ENCODE peak calls at places on chromosomes 13 and 19, in seven cellular contexts. A is SK-N-SH, H is heart left ventricle, C is neural progenitor cell, S is uterus, U is psoas muscle, V is SJSA1. P is an unnamed sample.

GRCh38 chr13:62512194-62513141 is 1096.8 kb upstream of the PCDH20 start:
- DNase-seq in A (peak), H (no peak), C (peak), S (no peak), U (no peak), V (no peak), P (no peak)

GRCh38 chr19:48568345-48568886 is 16.4 kb downstream of the SULT2B1 start:
- DNase-seq in A (peak), H (peak), C (peak), S (peak), U (peak), V (peak), P (peak)

GRCh38 chr13:78197231-78197630 is 278.6 kb upstream of the EDNRB start:
- DNase-seq in A (no peak), H (no peak), C (no peak), S (no peak), U (no peak), V (no peak), P (no peak)

GRCh38 chr13:113350065-113350937 is 13.6 kb downstream of the GRTP1 start:
- DNase-seq in A (no peak), H (no peak), C (peak), S (no peak), U (no peak), V (no peak), P (no peak)

GRCh38 chr13:95926231-95926630 is 127.0 kb downstream of the UGGT2 start:
- DNase-seq in A (peak), H (no peak), C (no peak), S (no peak), U (no peak), V (no peak), P (no peak)

GRCh38 chr13:113275387-113275786 is 21.7 kb upstream of the LAMP1 start:
- DNase-seq in A (peak), H (peak), C (peak), S (peak), U (peak), V (peak), P (no peak)

GRCh38 chr13:46172531-46172991 is 9.4 kb downstream of the LCP1 start:
- DNase-seq in A (no peak), H (no peak), C (no peak), S (no peak), U (no peak), V (peak), P (no peak)

GRCh38 chr13:24151864-24152263 is 8.7 kb upstream of the SPATA13 start:
- DNase-seq in A (no peak), H (no peak), C (no peak), S (no peak), U (no peak), V (no peak), P (no peak)

GRCh38 chr13:20128459-20128927 is 32.4 kb downstream of the GJA3 start:
- DNase-seq in A (peak), H (no peak), C (peak), S (no peak), U (no peak), V (no peak), P (no peak)

GRCh38 chr13:101049166-101049850 is 367.0 kb downstream of the NALCN start:
- DNase-seq in A (no peak), H (no peak), C (no peak), S (no peak), U (no peak), V (no peak), P (no peak)

GRCh38 chr19:23762884-23763711 is 4.4 kb upstream of the ZNF681 start:
- DNase-seq in A (peak), H (peak), C (peak), S (peak), U (peak), V (peak), P (peak)

GRCh38 chr13:86882835-86883234 is 788.3 kb upstream of the SLITRK5 start:
- DNase-seq in A (no peak), H (peak), C (no peak), S (no peak), U (no peak), V (no peak), P (no peak)

GRCh38 chr13:114056205-114057013 is 76.0 kb downstream of the RASA3 start:
- DNase-seq in A (no peak), H (no peak), C (no peak), S (no peak), U (no peak), V (no peak), P (no peak)

GRCh38 chr13:24630851-24631341 is 49.3 kb upstream of the ATP12A start:
- DNase-seq in A (no peak), H (no peak), C (peak), S (no peak), U (no peak), V (peak), P (no peak)

GRCh38 chr19:32068805-32069204 is 276.6 kb upstream of the ZNF507 start:
- DNase-seq in A (no peak), H (no peak), C (no peak), S (no peak), U (no peak), V (no peak), P (no peak)

GRCh38 chr19:3058009-3058820 is 4.1 kb downstream of the TLE5 start:
- DNase-seq in A (no peak), H (no peak), C (no peak), S (no peak), U (no peak), V (no peak), P (no peak)

GRCh38 chr19:3061214-3062161 is 807 bp downstream of the TLE5 start:
- DNase-seq in A (peak), H (peak), C (no peak), S (peak), U (peak), V (peak), P (peak)

GRCh38 chr19:3058821-3059314 is 3.4 kb downstream of the TLE5 start:
- DNase-seq in A (no peak), H (no peak), C (no peak), S (no peak), U (no peak), V (no peak), P (no peak)

GRCh38 chr19:3060852-3061182 is 1.5 kb downstream of the TLE5 start:
- DNase-seq in A (no peak), H (no peak), C (no peak), S (no peak), U (no peak), V (peak), P (no peak)

GRCh38 chr19:3059653-3060052 is 2.6 kb downstream of the TLE5 start:
- DNase-seq in A (no peak), H (no peak), C (no peak), S (no peak), U (no peak), V (no peak), P (no peak)
- H3K4me3 ChIP-seq in A (no peak), H (no peak), C (no peak), S (no peak), U (no peak), V (peak), P (no peak)

DNA sequence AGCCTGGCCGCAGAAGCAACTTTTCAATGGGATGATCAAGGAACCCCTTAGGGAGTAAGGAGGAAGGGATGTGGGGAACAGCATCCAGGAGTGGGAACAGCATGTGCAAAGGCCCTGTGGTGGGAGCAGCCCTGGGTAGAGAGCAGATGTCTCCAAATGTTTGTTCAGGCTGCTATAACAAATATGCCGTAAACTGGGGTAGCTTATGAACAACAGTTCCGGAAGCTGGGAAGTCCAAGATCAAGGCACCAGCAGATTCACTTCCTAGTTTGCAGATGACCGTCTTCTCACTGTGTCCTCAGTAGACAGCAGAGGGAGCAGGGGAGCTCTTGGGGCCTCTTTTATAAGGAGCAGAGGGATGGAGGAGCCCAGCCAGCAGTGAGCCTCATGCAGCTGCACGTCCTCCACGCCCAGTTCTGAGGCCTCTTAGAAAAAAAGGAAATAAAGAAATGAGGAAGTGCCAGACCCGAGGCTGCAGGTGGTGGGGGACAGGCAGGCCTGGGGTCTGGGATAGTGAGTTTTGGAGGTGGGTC is 4.2 kb upstream of the LRRC25 start:
- DNase-seq in A (no peak), H (peak), C (peak), S (no peak), U (peak), V (no peak), P (peak)
- H3K27ac ChIP-seq in A (no peak), H (no peak), C (no peak), S (no peak), U (no peak), V (no peak), P (no peak)

GRCh38 chr13:92413452-92413851 is 813.2 kb upstream of the GPC6 start:
- DNase-seq in A (no peak), H (no peak), C (no peak), S (no peak), U (no peak), V (no peak), P (no peak)

GRCh38 chr13:92403606-92404005 is 823.0 kb upstream of the GPC6 start:
- DNase-seq in A (no peak), H (no peak), C (no peak), S (no peak), U (no peak), V (no peak), P (no peak)

DNA sequence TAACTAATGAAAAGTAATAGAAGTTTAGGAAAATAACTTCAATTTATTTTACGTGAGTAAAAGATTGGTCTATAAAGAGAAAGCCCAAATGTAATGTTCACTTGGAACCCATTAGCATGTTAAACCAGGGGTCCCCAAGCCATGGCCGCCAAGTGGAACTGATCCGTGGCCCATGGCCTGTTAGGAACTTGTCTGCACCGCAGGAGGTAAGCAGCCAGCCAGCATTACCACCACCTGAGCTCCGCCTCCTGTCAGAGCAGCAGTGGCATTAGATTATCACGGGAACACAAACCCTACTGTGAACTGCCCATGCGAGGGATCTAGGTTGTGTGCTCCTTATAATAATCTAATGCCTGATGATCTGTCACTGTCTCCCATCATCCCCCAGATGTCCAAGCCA is 818.7 kb upstream of the GPC6 start:
- DNase-seq in A (no peak), H (no peak), C (peak), S (no peak), U (no peak), V (no peak), P (no peak)
- H3K4me3 ChIP-seq in A (no peak), H (no peak), C (no peak), S (no peak), U (no peak), V (no peak), P (no peak)

DNA sequence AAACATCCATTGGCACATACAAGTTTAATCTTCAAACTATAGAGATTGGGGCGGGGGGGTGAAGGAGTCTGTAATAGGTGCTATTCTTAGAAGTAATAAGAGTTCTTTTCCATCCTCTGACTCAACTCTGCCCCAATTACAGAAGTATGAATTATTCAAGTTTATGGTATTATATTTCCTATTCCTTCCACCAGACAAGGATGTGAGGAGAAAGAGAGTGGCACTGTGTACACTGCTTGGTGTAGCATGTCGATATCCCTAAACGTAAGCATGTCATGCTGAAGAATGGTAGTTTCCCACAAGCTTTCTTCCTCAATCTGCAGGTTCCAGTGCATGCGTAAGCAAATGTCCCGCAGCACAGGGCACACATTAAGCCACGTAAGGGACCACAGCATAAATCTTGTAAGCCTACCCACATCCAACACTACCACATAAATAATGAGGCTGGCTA is 14.1 kb downstream of the BRD4 start:
- DNase-seq in A (no peak), H (no peak), C (no peak), S (no peak), U (no peak), V (no peak), P (no peak)
- H3K27ac ChIP-seq in A (peak), H (peak), C (no peak), S (peak), U (peak), V (peak), P (peak)

DNA sequence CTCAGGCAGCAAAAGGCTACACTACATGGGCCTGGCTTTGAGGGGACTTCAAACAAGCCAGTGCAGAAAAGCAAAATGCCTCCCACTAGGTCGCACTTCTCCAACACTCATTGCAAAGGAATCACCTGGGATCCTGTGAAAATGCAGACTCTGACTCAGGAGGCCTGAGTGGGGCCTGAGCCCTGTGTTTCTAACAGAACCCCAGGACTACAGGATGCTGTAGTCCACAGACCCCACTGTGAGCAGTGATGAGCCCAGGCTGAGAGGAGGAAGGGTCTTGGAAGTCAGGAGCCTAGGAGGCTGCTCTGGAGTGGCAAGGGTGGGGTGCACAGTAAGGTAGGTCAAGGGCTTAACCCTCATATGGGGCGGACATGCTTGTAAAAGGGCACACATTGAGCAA is 46.7 kb upstream of the SERP2 start:
- DNase-seq in A (no peak), H (no peak), C (no peak), S (no peak), U (no peak), V (no peak), P (no peak)
- H3K4me3 ChIP-seq in A (no peak), H (no peak), C (no peak), S (no peak), U (no peak), V (no peak), P (no peak)

GRCh38 chr13:31044658-31045620 is 112.5 kb downstream of the TEX26 start:
- DNase-seq in A (no peak), H (no peak), C (no peak), S (no peak), U (no peak), V (no peak), P (no peak)

GRCh38 chr13:31042084-31042483 is 109.6 kb downstream of the TEX26 start:
- DNase-seq in A (no peak), H (no peak), C (no peak), S (no peak), U (no peak), V (no peak), P (no peak)

GRCh38 chr13:31042501-31043165 is 110.2 kb downstream of the TEX26 start:
- DNase-seq in A (no peak), H (no peak), C (no peak), S (no peak), U (no peak), V (no peak), P (no peak)

GRCh38 chr13:31045621-31046081 is 113.2 kb downstream of the TEX26 start:
- DNase-seq in A (no peak), H (no peak), C (no peak), S (peak), U (peak), V (peak), P (no peak)

DNA sequence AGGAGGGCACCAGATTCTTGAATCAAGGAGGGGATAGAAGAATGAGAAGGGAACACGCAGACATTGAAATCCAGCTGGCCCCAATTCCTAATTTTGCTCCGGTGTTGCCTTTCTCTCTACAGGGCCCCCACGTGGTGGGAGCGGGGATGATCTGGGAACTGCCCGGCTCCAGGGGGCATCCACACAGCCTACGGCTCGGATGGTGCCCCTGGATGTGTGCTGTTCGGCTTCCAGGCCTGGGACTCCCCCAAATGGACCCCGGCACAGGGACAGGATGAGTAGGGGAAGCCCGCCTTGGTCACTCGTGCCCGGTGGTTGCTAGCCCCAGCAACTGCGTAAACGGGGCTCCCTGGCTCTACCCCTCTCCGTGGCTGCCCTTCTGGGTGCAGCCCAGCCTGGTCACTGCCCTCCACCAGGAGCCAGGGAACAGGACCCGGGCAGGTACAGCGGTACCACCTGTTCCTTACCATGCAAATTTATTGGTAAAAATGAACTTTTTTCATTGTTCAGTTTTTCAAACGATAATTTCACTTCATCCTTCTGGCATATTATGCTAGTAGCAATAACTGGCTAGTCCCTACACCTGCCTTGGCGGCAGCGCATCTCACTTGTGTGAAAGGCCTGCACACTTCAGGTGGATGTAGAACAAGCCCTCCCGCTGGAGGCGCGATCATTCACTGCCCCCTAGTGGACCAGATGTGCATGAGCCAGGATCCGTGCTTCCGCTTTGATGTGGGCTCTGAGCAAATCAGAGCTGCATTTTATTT is 111.6 kb downstream of the TEX26 start:
- DNase-seq in A (peak), H (peak), C (peak), S (peak), U (peak), V (peak), P (peak)
- H3K27ac ChIP-seq in A (peak), H (no peak), C (no peak), S (no peak), U (no peak), V (peak), P (no peak)

GRCh38 chr13:41136396-41137031 is 3.9 kb upstream of the KBTBD6 start:
- DNase-seq in A (no peak), H (no peak), C (no peak), S (no peak), U (no peak), V (no peak), P (no peak)

GRCh38 chr13:41137951-41138350 is 5.3 kb upstream of the KBTBD6 start:
- DNase-seq in A (no peak), H (no peak), C (no peak), S (no peak), U (no peak), V (peak), P (no peak)

GRCh38 chr13:41137241-41137640 is 4.6 kb upstream of the KBTBD6 start:
- DNase-seq in A (no peak), H (no peak), C (no peak), S (no peak), U (no peak), V (no peak), P (no peak)

GRCh38 chr13:41144576-41144975 is 12.0 kb upstream of the KBTBD6 start:
- DNase-seq in A (no peak), H (no peak), C (no peak), S (no peak), U (no peak), V (no peak), P (no peak)

DNA sequence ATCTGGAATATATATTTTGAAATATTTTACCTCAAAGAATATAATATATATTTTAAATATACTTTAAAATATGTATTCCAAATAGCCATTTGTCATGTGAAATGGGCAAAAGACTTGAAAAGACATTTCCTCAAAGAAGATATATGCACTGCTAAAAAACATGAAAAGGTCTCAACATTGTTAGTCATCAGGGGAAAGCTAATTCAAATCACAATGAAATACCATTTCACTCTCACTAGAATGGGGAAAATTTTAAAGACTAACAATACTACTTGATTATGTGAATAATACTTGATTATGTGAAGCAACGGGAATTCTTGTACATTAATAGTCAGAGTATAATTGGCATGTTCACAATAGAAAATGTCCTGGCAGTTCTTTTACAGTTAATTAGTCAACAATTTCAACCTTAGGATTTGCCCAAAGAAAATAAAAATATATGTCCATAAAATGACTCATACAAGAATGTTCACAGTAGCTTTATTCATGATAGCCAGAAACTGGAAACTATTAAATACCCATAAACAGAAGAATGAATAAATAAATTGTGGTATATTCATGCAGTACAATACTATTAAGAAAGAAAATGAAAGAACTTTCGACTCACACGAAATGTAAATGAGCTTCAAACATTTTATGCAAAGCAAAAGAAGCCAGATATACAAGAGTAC is 6.8 kb upstream of the KBTBD6 start:
- DNase-seq in A (no peak), H (no peak), C (no peak), S (no peak), U (no peak), V (peak), P (no peak)
- H3K4me3 ChIP-seq in A (no peak), H (no peak), C (no peak), S (no peak), U (no peak), V (peak), P (no peak)